ENCODE peak calls at places on chromosomes 6 and 20, in seven cellular contexts. P is fibroblast of pulmonary artery, S is A549, N is fibroblast of lung, W is adrenal gland, M is endothelial cell, X is prostate gland. H is an unnamed sample.

GRCh38 chr6:82818727-82819126 is 246.9 kb downstream of the UBE3D start:
- DNase-seq in M (no peak), N (peak), S (no peak), P (peak), X (no peak), W (no peak), H (no peak)

GRCh38 chr20:6636209-6637159 is 131.0 kb upstream of the BMP2 start:
- DNase-seq in S (peak), P (peak), M (peak), X (peak), N (peak), W (peak), H (peak)

GRCh38 chr20:45372646-45373352 is 5.3 kb downstream of the TP53TG5 start:
- DNase-seq in S (no peak), P (no peak), N (no peak), X (no peak), M (no peak), W (no peak), H (no peak)

GRCh38 chr6:151765444-151765886 is 42.0 kb upstream of the ESR1 start:
- DNase-seq in N (peak), P (peak), W (peak), S (peak), M (peak), X (peak), H (peak)

GRCh38 chr6:6806793-6807518 is 218.4 kb downstream of the LY86 start:
- DNase-seq in N (no peak), P (peak), X (no peak), S (no peak), M (no peak), W (peak), H (no peak)

GRCh38 chr20:17648306-17648646 is 33.8 kb downstream of the RRBP1 start:
- DNase-seq in N (no peak), W (peak), P (no peak), X (no peak), M (no peak), S (no peak), H (no peak)

GRCh38 chr20:3470627-3471396 is at the start of gene ATRN:
- DNase-seq in N (peak), W (peak), S (peak), P (peak), X (peak), M (peak), H (peak)

GRCh38 chr6:6556738-6557503 is 31.6 kb upstream of the LY86 start:
- DNase-seq in N (no peak), M (peak), S (peak), W (no peak), P (peak), X (no peak), H (no peak)

GRCh38 chr6:153085239-153085638 is 45.8 kb downstream of the RGS17 start:
- DNase-seq in N (no peak), M (no peak), P (peak), X (no peak), S (no peak), W (no peak), H (no peak)

GRCh38 chr20:11850901-11851300 is 66.8 kb upstream of the BTBD3 start:
- DNase-seq in N (peak), M (no peak), P (no peak), W (no peak), S (peak), X (no peak), H (no peak)

GRCh38 chr6:37717836-37718251 is 20.2 kb upstream of the MDGA1 start:
- DNase-seq in P (peak), N (peak), X (no peak), W (no peak), S (peak), M (no peak), H (no peak)

GRCh38 chr6:133964702-133965101 is 11.7 kb downstream of the TBPL1 start:
- DNase-seq in S (no peak), N (no peak), M (no peak), P (no peak), W (no peak), X (no peak), H (no peak)

GRCh38 chr20:21225215-21225947 is 77.8 kb upstream of the XRN2 start:
- DNase-seq in M (no peak), S (no peak), P (peak), N (no peak), W (no peak), X (no peak), H (no peak)

GRCh38 chr6:139531716-139532115 is 157.3 kb upstream of the CITED2 start:
- DNase-seq in W (no peak), N (no peak), P (no peak), X (no peak), S (no peak), M (no peak), H (no peak)

GRCh38 chr6:2976571-2977085 is 5.3 kb upstream of the SERPINB6 start:
- DNase-seq in P (peak), M (no peak), S (no peak), N (peak), X (no peak), W (peak), H (no peak)

GRCh38 chr6:1724124-1724523 is 114.4 kb downstream of the FOXC1 start:
- DNase-seq in X (no peak), S (no peak), W (no peak), M (peak), N (no peak), P (no peak), H (no peak)

GRCh38 chr6:131937219-131937618 is 14.0 kb downstream of the CCN2 start:
- DNase-seq in P (peak), W (no peak), S (no peak), N (peak), X (no peak), M (no peak), H (no peak)

GRCh38 chr6:87483929-87484328 is 11.2 kb downstream of the SLC35A1 start:
- DNase-seq in M (no peak), N (peak), X (no peak), W (no peak), P (peak), S (peak), H (no peak)

GRCh38 chr20:32510601-32511357 is 74.4 kb downstream of the NOL4L start:
- DNase-seq in W (no peak), N (no peak), P (no peak), M (peak), S (no peak), X (peak), H (no peak)

GRCh38 chr6:7770601-7771000 is 44.7 kb downstream of the BMP6 start:
- DNase-seq in X (no peak), N (no peak), P (no peak), S (no peak), W (no peak), M (no peak), H (no peak)

GRCh38 chr6:44458551-44458950 is 71.0 kb downstream of the CDC5L start:
- DNase-seq in S (no peak), W (no peak), M (no peak), N (peak), P (no peak), X (no peak), H (no peak)
- TF ChIP-seq CTCF in S (no peak), W (no peak), M (no peak), N (no peak), P (no peak), X (no peak), H (no peak)

GRCh38 chr6:167485186-167485978 is 160.5 kb downstream of the TTLL2 start:
- DNase-seq in N (peak), M (peak), W (peak), S (peak), X (no peak), P (peak), H (no peak)
- TF ChIP-seq CTCF in N (no peak), M (peak), W (peak), S (peak), X (peak), P (peak), H (no peak)

DNA sequence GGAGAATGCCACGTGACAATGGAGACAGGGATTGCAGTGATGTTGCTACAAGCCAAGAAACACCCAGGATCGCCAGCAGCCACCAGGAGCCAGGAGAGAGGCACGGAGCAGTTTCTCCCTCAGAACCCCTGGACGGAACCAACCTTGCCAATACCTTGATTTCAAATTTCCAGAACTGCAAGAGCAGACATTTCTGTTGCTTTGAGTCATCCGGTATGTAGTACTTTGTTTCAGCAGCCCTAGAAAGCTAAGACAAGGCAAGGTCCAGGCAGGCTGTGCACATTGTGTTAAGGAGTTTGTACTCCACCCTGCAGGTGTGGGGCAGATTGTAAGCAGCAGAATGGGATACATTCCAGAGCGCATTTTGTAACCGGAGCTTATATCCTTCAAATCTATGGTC is 48.3 kb downstream of the TRERF1 start:
- DNase-seq in S (no peak), P (peak), M (no peak), W (no peak), N (peak), X (no peak), H (no peak)
- TF ChIP-seq CTCF in S (no peak), P (no peak), M (no peak), W (no peak), N (no peak), X (no peak), H (no peak)

DNA sequence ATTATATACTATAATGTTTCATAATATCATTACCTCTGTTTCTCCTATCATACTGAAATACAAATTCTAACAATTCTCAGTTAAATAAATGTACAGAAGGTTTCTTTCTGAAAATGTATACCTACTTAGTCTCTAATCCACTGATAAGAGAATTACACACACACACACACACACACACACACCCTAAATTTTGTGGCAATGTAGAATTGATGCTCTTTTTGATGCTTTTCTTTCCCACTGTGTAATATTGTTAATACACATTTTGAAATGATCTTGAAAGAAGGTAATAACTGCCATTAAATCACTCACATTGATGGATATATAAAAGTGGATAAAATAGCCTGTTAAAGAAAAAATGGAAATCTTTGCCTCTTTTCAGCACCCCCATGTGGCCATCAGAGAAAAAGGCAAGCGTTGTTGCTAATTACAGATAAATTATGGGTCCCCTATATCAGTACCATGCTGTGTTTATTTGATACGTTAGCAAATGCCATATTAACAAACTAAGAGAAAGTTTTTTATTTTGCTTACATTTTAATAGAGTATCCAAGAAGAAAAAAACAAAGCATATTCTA is 76.6 kb upstream of the VGLL2 start:
- DNase-seq in N (no peak), W (no peak), M (no peak), X (no peak), S (no peak), P (no peak), H (no peak)
- TF ChIP-seq CTCF in N (peak), W (peak), M (peak), X (no peak), S (peak), P (no peak), H (no peak)

DNA sequence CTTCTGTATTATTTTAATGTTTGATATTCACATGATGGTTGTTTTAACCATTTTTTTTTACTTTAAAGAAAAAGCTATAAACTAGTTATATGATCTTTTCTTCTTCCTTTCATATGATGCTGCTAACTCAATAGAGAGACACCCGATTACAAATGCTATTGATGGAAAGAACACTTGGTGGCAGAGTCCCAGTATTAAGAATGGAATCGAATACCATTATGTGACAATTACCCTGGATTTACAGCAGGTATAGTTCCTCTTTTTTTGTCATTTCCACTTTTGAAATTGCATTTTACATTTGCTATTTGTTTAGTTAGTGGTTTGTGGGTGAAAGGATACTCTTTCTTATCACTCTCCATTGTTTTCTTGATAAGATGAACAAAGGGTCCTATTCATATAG is 176.7 kb downstream of the LAMA2 start:
- DNase-seq in N (no peak), W (no peak), P (no peak), X (no peak), M (no peak), S (no peak), H (no peak)
- TF ChIP-seq CTCF in N (no peak), W (no peak), P (no peak), X (no peak), M (no peak), S (no peak), H (no peak)

DNA sequence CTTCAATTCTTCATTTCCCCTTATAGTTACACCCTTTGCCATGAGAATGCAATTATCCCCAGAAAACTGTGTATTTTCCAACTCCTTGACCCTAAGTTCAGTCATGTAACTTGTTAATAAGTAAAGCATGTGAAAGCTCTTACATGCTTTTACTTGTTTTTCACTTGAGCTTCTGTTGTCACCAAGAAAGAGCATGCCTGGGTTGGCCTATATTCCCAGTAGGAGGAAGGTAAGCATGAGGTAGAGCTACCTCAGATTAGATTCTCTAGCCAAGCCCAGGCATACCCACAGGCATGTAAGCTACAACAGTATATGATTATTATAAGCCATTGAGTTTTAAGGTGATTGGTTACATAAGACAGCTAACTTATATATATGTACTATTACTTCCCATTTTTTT is 101.7 kb upstream of the SMLR1 start:
- DNase-seq in S (no peak), M (no peak), W (no peak), P (no peak), N (no peak), X (no peak), H (no peak)
- TF ChIP-seq CTCF in S (no peak), M (no peak), W (no peak), P (no peak), N (no peak), X (no peak), H (no peak)

GRCh38 chr6:5302995-5303622 is 41.8 kb downstream of the FARS2 start:
- DNase-seq in P (peak), M (peak), X (peak), S (peak), N (peak), W (peak), H (no peak)
- TF ChIP-seq CTCF in P (peak), M (peak), X (peak), S (peak), N (peak), W (no peak), H (no peak)

GRCh38 chr20:51801220-51801991 is 915 bp downstream of the SALL4 start:
- DNase-seq in P (no peak), M (peak), S (peak), W (no peak), X (no peak), N (no peak), H (no peak)

GRCh38 chr20:51800769-51801219 is 1.5 kb downstream of the SALL4 start:
- DNase-seq in S (peak), N (peak), M (no peak), X (peak), W (no peak), P (peak), H (no peak)

GRCh38 chr20:51799586-51799985 is 2.7 kb downstream of the SALL4 start:
- DNase-seq in S (no peak), P (no peak), M (no peak), X (no peak), W (no peak), N (no peak), H (no peak)

GRCh38 chr20:51802170-51802745 is at the start of gene SALL4:
- DNase-seq in W (peak), P (no peak), X (no peak), N (peak), S (no peak), M (peak), H (no peak)

GRCh38 chr20:51800132-51800721 is 2.1 kb downstream of the SALL4 start:
- DNase-seq in S (peak), W (peak), P (peak), N (peak), X (peak), M (peak), H (peak)
- TF ChIP-seq CTCF in S (peak), W (peak), P (peak), N (peak), X (peak), M (peak), H (peak)

H was measured in AG09319.